ENCODE peak calls at places on chromosomes 13 and 19, in eight cellular contexts. T, Y, U, C, L, D, E and A are unnamed samples.
A peak's percentile ranks its signal among the peaks of the same experiment; 100 is the strongest.

GRCh38 chr13:27977476-27978300 is 8.6 kb upstream of the CDX2 start:
- DNase-seq in E (peak; percentile 12), C (peak; percentile 29), U (no peak), T (no peak), D (no peak), L (no peak), Y (no peak), A (peak; percentile 59)

GRCh38 chr19:31944286-31944685 is 401.1 kb upstream of the ZNF507 start:
- DNase-seq in C (no peak), L (no peak), E (no peak), U (no peak), D (no peak), Y (no peak), T (no peak), A (no peak)

GRCh38 chr19:33673996-33674395 is 52.2 kb downstream of the CHST8 start:
- DNase-seq in Y (no peak), U (no peak), C (no peak), D (no peak), T (no peak), L (no peak), E (no peak), A (no peak)

GRCh38 chr13:114268344-114269280 is 12.8 kb upstream of the UPF3A start:
- DNase-seq in C (no peak), T (no peak), U (no peak), D (no peak), Y (no peak), L (no peak), E (peak; percentile 36), A (no peak)

GRCh38 chr13:43411741-43412140 is 375.0 kb downstream of the ENOX1 start:
- DNase-seq in Y (no peak), C (no peak), L (no peak), E (no peak), D (no peak), U (no peak), T (no peak), A (no peak)

GRCh38 chr13:46124531-46124966 is 19.7 kb upstream of the CPB2 start:
- DNase-seq in C (no peak), U (no peak), T (no peak), L (no peak), Y (no peak), E (no peak), D (no peak), A (no peak)

GRCh38 chr13:52665325-52665724 is 12.7 kb downstream of the SUGT1 start:
- DNase-seq in Y (peak; percentile 1), E (peak; percentile 20), T (no peak), L (no peak), D (peak; percentile 25), U (no peak), C (peak; percentile 41), A (no peak)

GRCh38 chr19:39951065-39951650 is 16.7 kb upstream of the FCGBP start:
- DNase-seq in D (no peak), C (no peak), E (no peak), Y (no peak), U (no peak), T (no peak), L (no peak), A (no peak)

GRCh38 chr13:95341441-95341840 is 40.2 kb upstream of the ABCC4 start:
- DNase-seq in C (no peak), T (no peak), L (no peak), U (no peak), Y (no peak), D (no peak), E (no peak), A (no peak)

GRCh38 chr19:40683437-40683836 is 7.0 kb downstream of the NUMBL start:
- DNase-seq in Y (no peak), L (no peak), D (no peak), E (no peak), C (no peak), T (no peak), U (no peak), A (no peak)

GRCh38 chr13:26229080-26229615 is 7.0 kb upstream of the RNF6 start:
- DNase-seq in L (no peak), D (no peak), T (no peak), C (no peak), E (no peak), Y (no peak), U (no peak), A (no peak)